ENCODE peak calls at places on chromosomes 2 and 18, in six cellular contexts. I, W, Q, R, V and P are unnamed samples.

GRCh38 chr2:101745711-101746694 is 48.5 kb downstream of the MAP4K4 start:
- DNase-seq in I (no peak), W (no peak), Q (no peak), R (no peak), V (no peak), P (no peak)

GRCh38 chr2:112730182-112730581 is 9.4 kb downstream of the NT5DC4 start:
- DNase-seq in I (no peak), W (no peak), Q (no peak), R (no peak), V (no peak), P (no peak)

GRCh38 chr2:124804014-124804940 is 779.2 kb downstream of the CNTNAP5 start:
- DNase-seq in I (no peak), W (no peak), Q (peak), R (no peak), V (no peak), P (no peak)

GRCh38 chr2:159506764-159507406 is 109.5 kb downstream of the BAZ2B start:
- DNase-seq in I (no peak), W (no peak), Q (no peak), R (no peak), V (no peak), P (no peak)

GRCh38 chr2:29114841-29115609 is at the start of gene CLIP4:
- DNase-seq in I (peak), W (no peak), Q (peak), R (peak), V (peak), P (no peak)

GRCh38 chr2:11073791-11074190 is 81.5 kb upstream of the SLC66A3 start:
- DNase-seq in I (no peak), W (no peak), Q (no peak), R (no peak), V (no peak), P (no peak)

GRCh38 chr2:28352726-28353125 is 39.9 kb upstream of the FOSL2 start:
- DNase-seq in I (no peak), W (no peak), Q (no peak), R (no peak), V (no peak), P (no peak)

GRCh38 chr2:96895709-96896651 is 26.1 kb upstream of the SEMA4C start:
- DNase-seq in I (no peak), W (no peak), Q (no peak), R (peak), V (no peak), P (no peak)

GRCh38 chr18:48031011-48031480 is 100.6 kb upstream of the SMAD2 start:
- DNase-seq in I (peak), W (no peak), Q (peak), R (peak), V (no peak), P (no peak)

GRCh38 chr2:179270689-179271088 is 6.1 kb upstream of the SESTD1 start:
- DNase-seq in I (no peak), W (no peak), Q (no peak), R (no peak), V (no peak), P (no peak)

GRCh38 chr2:16062471-16063250 is 122.3 kb downstream of the MYCN start:
- DNase-seq in I (no peak), W (no peak), Q (no peak), R (no peak), V (no peak), P (no peak)

DNA sequence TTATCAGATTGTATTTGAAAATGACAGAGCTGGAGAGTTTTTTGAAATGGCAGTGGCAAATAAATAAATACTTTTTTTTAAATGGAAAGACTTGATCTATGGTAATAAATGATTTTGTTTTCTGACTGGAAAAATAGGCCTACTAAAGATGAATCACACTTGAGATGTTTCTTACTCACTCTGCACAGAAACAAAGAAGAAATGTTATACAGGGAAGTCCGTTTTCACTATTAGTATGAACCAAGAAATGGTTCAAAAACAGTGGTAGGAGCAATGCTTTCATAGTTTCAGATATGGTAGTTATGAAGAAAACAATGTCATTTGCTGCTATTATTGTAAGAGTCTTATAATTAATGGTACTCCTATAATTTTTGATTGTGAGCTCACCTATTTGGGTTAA is 30.9 kb downstream of the CD28 start:
- DNase-seq in I (no peak), W (no peak), Q (peak), R (no peak), V (no peak), P (no peak)
- TF ChIP-seq CTCF in I (no peak), W (no peak), Q (no peak), R (no peak), V (no peak), P (no peak)

GRCh38 chr18:10537765-10538164 is 11.9 kb downstream of the NAPG start:
- DNase-seq in I (no peak), W (no peak), Q (no peak), R (no peak), V (no peak), P (no peak)
- TF ChIP-seq CTCF in I (no peak), W (no peak), Q (no peak), R (no peak), V (no peak), P (no peak)

GRCh38 chr2:86638712-86639111 is 15.0 kb upstream of the RNF103 start:
- DNase-seq in I (no peak), W (no peak), Q (no peak), R (no peak), V (no peak), P (no peak)

GRCh38 chr2:86633094-86633740 is 9.6 kb upstream of the RNF103 start:
- DNase-seq in I (peak), W (no peak), Q (no peak), R (no peak), V (no peak), P (no peak)

GRCh38 chr2:86632672-86633071 is 9.0 kb upstream of the RNF103 start:
- DNase-seq in I (no peak), W (no peak), Q (no peak), R (no peak), V (no peak), P (no peak)

GRCh38 chr2:86634352-86634751 is 10.7 kb upstream of the RNF103 start:
- DNase-seq in I (no peak), W (no peak), Q (no peak), R (no peak), V (no peak), P (no peak)

GRCh38 chr2:86636842-86637241 is 13.2 kb upstream of the RNF103 start:
- DNase-seq in I (no peak), W (no peak), Q (no peak), R (no peak), V (no peak), P (no peak)
- TF ChIP-seq CTCF in I (no peak), W (no peak), Q (no peak), R (no peak), V (no peak), P (no peak)

GRCh38 chr2:208253518-208254117 is 1.3 kb downstream of the IDH1 start:
- DNase-seq in I (no peak), W (no peak), Q (no peak), R (no peak), V (no peak), P (no peak)

GRCh38 chr2:208254118-208254870 is 577 bp downstream of the IDH1 start:
- DNase-seq in I (peak), W (peak), Q (peak), R (peak), V (peak), P (peak)

GRCh38 chr2:208256192-208256782 is 1.4 kb upstream of the IDH1 start:
- DNase-seq in I (no peak), W (no peak), Q (peak), R (no peak), V (no peak), P (no peak)

GRCh38 chr2:208255557-208256106 is 761 bp upstream of the IDH1 start:
- DNase-seq in I (no peak), W (no peak), Q (no peak), R (no peak), V (no peak), P (no peak)

DNA sequence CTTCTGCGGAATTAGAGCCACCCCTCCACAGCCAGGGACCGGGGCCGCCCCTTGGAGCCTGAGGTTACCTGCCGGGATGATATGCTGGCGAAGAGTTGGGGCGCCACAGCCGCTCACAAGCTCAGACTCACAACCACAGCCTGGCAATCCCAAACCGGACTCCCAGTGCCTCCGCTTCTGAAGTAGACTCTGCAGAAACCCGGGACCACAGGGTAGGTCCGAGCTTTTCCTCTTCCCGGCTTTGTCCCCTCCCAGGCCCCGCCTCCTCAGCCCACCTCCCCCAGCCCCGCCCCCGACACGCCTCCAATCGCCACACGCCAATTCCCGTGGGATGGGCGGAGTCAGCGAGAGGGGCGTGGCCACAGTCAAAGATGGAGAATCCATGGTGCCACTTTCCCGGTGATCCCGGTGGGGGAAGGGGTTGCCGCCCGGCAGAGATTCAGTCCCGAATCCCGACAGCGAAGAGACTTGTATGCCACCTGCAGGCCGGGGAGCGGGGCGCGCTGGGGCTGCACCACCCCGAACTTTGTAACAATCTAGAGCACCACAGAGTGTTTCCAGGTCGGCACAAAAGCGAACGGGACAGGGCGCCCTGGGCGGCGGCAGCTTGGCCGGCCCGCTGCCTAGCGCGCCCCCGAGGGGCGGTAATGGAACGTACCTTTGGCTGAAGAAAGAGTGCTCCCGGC is at the start of gene IDH1:
- DNase-seq in I (peak), W (peak), Q (peak), R (peak), V (peak), P (peak)
- TF ChIP-seq CTCF in I (no peak), W (peak), Q (peak), R (no peak), V (peak), P (no peak)

GRCh38 chr2:8872821-8873432 is 35.5 kb upstream of the KIDINS220 start:
- DNase-seq in I (no peak), W (no peak), Q (peak), R (no peak), V (no peak), P (no peak)
- TF ChIP-seq CTCF in I (peak), W (peak), Q (peak), R (no peak), V (peak), P (peak)

DNA sequence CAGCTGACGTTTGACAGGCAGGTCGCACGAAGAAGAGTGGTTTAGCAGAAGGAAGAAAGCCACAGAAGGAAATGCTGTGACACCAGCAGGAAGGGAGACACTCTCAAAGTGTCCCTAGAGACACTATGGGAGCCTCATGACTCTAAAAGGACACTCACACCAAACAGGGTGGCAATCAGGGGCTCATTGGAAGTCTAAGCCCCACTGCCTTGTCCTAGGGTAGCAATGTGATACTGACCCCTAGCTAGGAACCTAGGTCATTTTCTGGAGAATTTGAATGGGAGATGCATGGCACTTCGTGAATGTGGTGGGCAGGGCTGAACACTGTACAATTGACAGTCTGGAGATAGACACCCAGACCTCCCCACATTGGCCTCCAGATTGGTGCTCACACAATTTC is 385.0 kb downstream of the EIPR1 start:
- DNase-seq in I (no peak), W (no peak), Q (no peak), R (no peak), V (no peak), P (no peak)
- TF ChIP-seq CTCF in I (no peak), W (no peak), Q (no peak), R (no peak), V (no peak), P (no peak)

DNA sequence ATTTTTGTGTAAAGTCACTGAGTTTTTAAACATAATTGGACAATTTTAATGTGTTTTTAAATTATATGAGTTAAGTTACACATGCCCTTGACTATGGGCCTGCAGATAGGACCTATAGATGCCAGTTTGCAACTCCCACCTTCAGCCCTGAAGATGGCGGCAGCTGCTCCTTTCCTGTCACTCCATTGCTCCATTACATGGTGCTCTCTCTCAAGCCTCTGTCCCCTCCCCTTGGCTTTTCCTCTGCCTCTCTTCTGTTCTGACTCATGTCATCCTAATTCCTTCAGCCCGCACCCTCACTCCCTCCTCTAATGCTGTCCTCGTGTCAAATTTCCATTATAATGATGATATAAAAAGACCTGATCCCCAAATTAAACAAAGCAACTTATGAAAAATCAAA is 133.8 kb upstream of the HNRNPA3 start:
- DNase-seq in I (no peak), W (no peak), Q (no peak), R (no peak), V (no peak), P (no peak)
- TF ChIP-seq CTCF in I (no peak), W (no peak), Q (no peak), R (no peak), V (no peak), P (no peak)

GRCh38 chr2:238277695-238278094 is 10.7 kb downstream of the PER2 start:
- DNase-seq in I (no peak), W (no peak), Q (no peak), R (no peak), V (no peak), P (no peak)
- TF ChIP-seq CTCF in I (no peak), W (no peak), Q (no peak), R (no peak), V (peak), P (no peak)

GRCh38 chr2:236501531-236501930 is 68.1 kb upstream of the ACKR3 start:
- DNase-seq in I (no peak), W (no peak), Q (no peak), R (no peak), V (no peak), P (no peak)

GRCh38 chr2:236501026-236501425 is 68.6 kb upstream of the ACKR3 start:
- DNase-seq in I (no peak), W (no peak), Q (no peak), R (no peak), V (no peak), P (no peak)

GRCh38 chr2:236503583-236503982 is 66.0 kb upstream of the ACKR3 start:
- DNase-seq in I (no peak), W (no peak), Q (no peak), R (peak), V (no peak), P (no peak)

GRCh38 chr2:236505071-236505470 is 64.6 kb upstream of the ACKR3 start:
- DNase-seq in I (no peak), W (no peak), Q (no peak), R (no peak), V (no peak), P (no peak)

DNA sequence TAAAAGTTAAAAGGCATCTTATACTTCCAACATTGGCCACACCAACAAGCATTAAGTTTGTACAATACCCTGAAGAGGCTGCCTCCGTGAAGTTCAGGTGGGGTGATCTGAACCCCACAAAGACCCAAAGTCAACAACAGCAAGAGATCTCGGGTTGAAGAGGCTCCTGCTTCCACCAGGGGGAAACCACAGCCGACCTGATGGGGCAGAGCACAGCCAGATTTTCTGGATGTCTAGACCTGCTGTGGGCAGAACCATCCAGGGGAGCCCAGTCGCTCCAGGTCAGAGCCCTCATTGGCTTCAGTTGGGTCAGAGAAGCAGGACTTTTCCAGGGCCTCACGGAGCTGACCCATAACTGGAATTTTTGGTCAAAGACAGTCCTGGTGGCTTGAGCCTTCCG is 66.5 kb upstream of the ACKR3 start:
- DNase-seq in I (no peak), W (no peak), Q (peak), R (no peak), V (no peak), P (no peak)
- TF ChIP-seq CTCF in I (no peak), W (no peak), Q (no peak), R (no peak), V (peak), P (no peak)

DNA sequence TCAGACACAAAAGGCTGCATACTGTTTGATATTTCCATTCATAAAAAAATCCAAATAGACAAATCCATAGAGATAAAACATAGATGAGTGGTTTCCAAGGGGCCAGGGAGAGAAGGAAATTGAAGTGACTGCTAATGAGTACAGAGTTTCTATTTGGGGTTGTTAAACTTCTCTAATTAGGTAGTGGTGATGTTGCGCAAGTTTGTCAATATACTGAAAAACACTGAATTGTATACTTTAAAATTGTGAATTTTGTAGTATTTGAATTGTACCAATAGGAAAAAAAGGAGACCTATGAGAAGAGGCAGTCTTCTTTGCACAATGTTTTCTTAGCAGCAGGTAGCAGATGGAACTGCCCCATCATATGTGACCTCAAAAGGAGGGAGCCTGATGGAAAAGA is 71.1 kb downstream of the SCN9A start:
- DNase-seq in I (no peak), W (no peak), Q (no peak), R (no peak), V (no peak), P (no peak)
- TF ChIP-seq CTCF in I (no peak), W (no peak), Q (no peak), R (no peak), V (no peak), P (no peak)